ENCODE peak calls at places on chromosomes 1 and 21, in five cellular contexts. One of them, this sample, is unnamed.
A peak's percentile ranks its signal among the peaks of the same experiment; 100 is the strongest.

GRCh38 chr1:9066945-9067807 is 2.3 kb downstream of the SLC2A5 start:
- DNase-seq in BJ: peak; percentile 66
- DNase-seq in lower lobe of right lung: peak; percentile 60
- DNase-seq in foreskin keratinocyte: no peak
- DNase-seq in endothelial cell: no peak
- DNase-seq in this sample: no peak

GRCh38 chr1:29753771-29754607 is 517.7 kb downstream of the PTPRU start:
- DNase-seq in foreskin keratinocyte: no peak
- DNase-seq in BJ: no peak
- DNase-seq in endothelial cell: no peak
- DNase-seq in lower lobe of right lung: no peak
- DNase-seq in this sample: no peak

GRCh38 chr1:169312084-169312954 is 55.3 kb downstream of the NME7 start:
- DNase-seq in foreskin keratinocyte: peak; percentile 88
- DNase-seq in BJ: peak; percentile 83
- DNase-seq in lower lobe of right lung: no peak
- DNase-seq in endothelial cell: no peak
- DNase-seq in this sample: peak; percentile 65

GRCh38 chr1:246566808-246567154 is 525 bp downstream of the CNST start:
- DNase-seq in BJ: no peak
- DNase-seq in endothelial cell: no peak
- DNase-seq in lower lobe of right lung: no peak
- DNase-seq in foreskin keratinocyte: no peak
- DNase-seq in this sample: no peak

GRCh38 chr1:157878059-157878458 is 36.5 kb upstream of the CD5L start:
- DNase-seq in lower lobe of right lung: no peak
- DNase-seq in foreskin keratinocyte: no peak
- DNase-seq in BJ: no peak
- DNase-seq in endothelial cell: no peak
- DNase-seq in this sample: peak; percentile 44

GRCh38 chr1:184801503-184801902 is 46.8 kb upstream of the EDEM3 start:
- DNase-seq in lower lobe of right lung: no peak
- DNase-seq in foreskin keratinocyte: no peak
- DNase-seq in BJ: no peak
- DNase-seq in endothelial cell: no peak
- DNase-seq in this sample: no peak

GRCh38 chr1:220410681-220411080 is 117.3 kb upstream of the MARK1 start:
- DNase-seq in lower lobe of right lung: no peak
- DNase-seq in endothelial cell: no peak
- DNase-seq in BJ: peak; percentile 94
- DNase-seq in foreskin keratinocyte: no peak
- DNase-seq in this sample: no peak

GRCh38 chr1:111032295-111032897 is 68.7 kb upstream of the LRIF1 start:
- DNase-seq in endothelial cell: peak; percentile 43
- DNase-seq in foreskin keratinocyte: no peak
- DNase-seq in BJ: no peak
- DNase-seq in lower lobe of right lung: no peak
- DNase-seq in this sample: peak; percentile 13

GRCh38 chr1:154881820-154882535 is 11.9 kb upstream of the KCNN3 start:
- DNase-seq in endothelial cell: no peak
- DNase-seq in foreskin keratinocyte: no peak
- DNase-seq in BJ: no peak
- DNase-seq in lower lobe of right lung: no peak
- DNase-seq in this sample: no peak

GRCh38 chr1:22339237-22339636 is 112.4 kb upstream of the ZBTB40 start:
- DNase-seq in BJ: no peak
- DNase-seq in endothelial cell: no peak
- DNase-seq in foreskin keratinocyte: no peak
- DNase-seq in lower lobe of right lung: no peak
- DNase-seq in this sample: no peak

GRCh38 chr1:81558291-81559076 is 242.2 kb upstream of the ADGRL2 start:
- DNase-seq in endothelial cell: no peak
- DNase-seq in lower lobe of right lung: no peak
- DNase-seq in BJ: no peak
- DNase-seq in foreskin keratinocyte: no peak
- DNase-seq in this sample: no peak

GRCh38 chr1:156821801-156822200 is 5.2 kb upstream of the SH2D2A start:
- DNase-seq in foreskin keratinocyte: no peak
- DNase-seq in BJ: no peak
- DNase-seq in lower lobe of right lung: no peak
- DNase-seq in endothelial cell: no peak
- DNase-seq in this sample: no peak

GRCh38 chr1:1939296-1940122 is 20.4 kb upstream of the TMEM52 start:
- DNase-seq in lower lobe of right lung: peak; percentile 31
- DNase-seq in endothelial cell: no peak
- DNase-seq in foreskin keratinocyte: no peak
- DNase-seq in BJ: no peak
- DNase-seq in this sample: no peak

GRCh38 chr1:219774386-219774785 is 154.0 kb downstream of the SLC30A10 start:
- DNase-seq in lower lobe of right lung: no peak
- DNase-seq in endothelial cell: no peak
- DNase-seq in foreskin keratinocyte: no peak
- DNase-seq in BJ: no peak
- DNase-seq in this sample: no peak

GRCh38 chr1:109399326-109399957 is 1.7 kb upstream of the SORT1 start:
- DNase-seq in BJ: no peak
- DNase-seq in lower lobe of right lung: no peak
- DNase-seq in foreskin keratinocyte: peak; percentile 13
- DNase-seq in endothelial cell: peak; percentile 45
- DNase-seq in this sample: peak; percentile 43

GRCh38 chr1:116544588-116545358 is 26.1 kb downstream of the CD58 start:
- DNase-seq in BJ: no peak
- DNase-seq in foreskin keratinocyte: no peak
- DNase-seq in lower lobe of right lung: no peak
- DNase-seq in endothelial cell: no peak
- DNase-seq in this sample: no peak

GRCh38 chr1:173400387-173400995 is 76.6 kb upstream of the PRDX6 start:
- DNase-seq in BJ: no peak
- DNase-seq in foreskin keratinocyte: no peak
- DNase-seq in lower lobe of right lung: no peak
- DNase-seq in endothelial cell: no peak
- DNase-seq in this sample: no peak

GRCh38 chr1:156247460-156248322 is at the start of gene PAQR6:
- DNase-seq in BJ: no peak
- DNase-seq in lower lobe of right lung: no peak
- DNase-seq in foreskin keratinocyte: no peak
- DNase-seq in endothelial cell: no peak
- DNase-seq in this sample: peak; percentile 31

GRCh38 chr1:228393811-228394570 is 12.6 kb downstream of the TRIM11 start:
- DNase-seq in lower lobe of right lung: peak; percentile 38
- DNase-seq in BJ: no peak
- DNase-seq in endothelial cell: no peak
- DNase-seq in foreskin keratinocyte: no peak
- DNase-seq in this sample: no peak
- TF ChIP-seq CTCF in lower lobe of right lung: no peak
- TF ChIP-seq CTCF in BJ: no peak
- TF ChIP-seq CTCF in endothelial cell: no peak
- TF ChIP-seq CTCF in foreskin keratinocyte: no peak
- TF ChIP-seq CTCF in this sample: no peak

GRCh38 chr21:46634966-46635323 is 529 bp upstream of the PRMT2 start:
- DNase-seq in BJ: peak; percentile 44
- DNase-seq in endothelial cell: no peak
- DNase-seq in foreskin keratinocyte: peak; percentile 47
- DNase-seq in lower lobe of right lung: peak; percentile 78
- DNase-seq in this sample: peak; percentile 39
- TF ChIP-seq CTCF in BJ: peak; percentile 38
- TF ChIP-seq CTCF in endothelial cell: peak; percentile 18
- TF ChIP-seq CTCF in foreskin keratinocyte: peak; percentile 51
- TF ChIP-seq CTCF in lower lobe of right lung: peak; percentile 25
- TF ChIP-seq CTCF in this sample: no peak

GRCh38 chr1:94840811-94841210 is 20.7 kb downstream of the SLC44A3 start:
- DNase-seq in lower lobe of right lung: no peak
- DNase-seq in endothelial cell: no peak
- DNase-seq in foreskin keratinocyte: no peak
- DNase-seq in BJ: no peak
- DNase-seq in this sample: no peak
- TF ChIP-seq CTCF in lower lobe of right lung: no peak
- TF ChIP-seq CTCF in endothelial cell: no peak
- TF ChIP-seq CTCF in foreskin keratinocyte: no peak
- TF ChIP-seq CTCF in BJ: no peak
- TF ChIP-seq CTCF in this sample: no peak

DNA sequence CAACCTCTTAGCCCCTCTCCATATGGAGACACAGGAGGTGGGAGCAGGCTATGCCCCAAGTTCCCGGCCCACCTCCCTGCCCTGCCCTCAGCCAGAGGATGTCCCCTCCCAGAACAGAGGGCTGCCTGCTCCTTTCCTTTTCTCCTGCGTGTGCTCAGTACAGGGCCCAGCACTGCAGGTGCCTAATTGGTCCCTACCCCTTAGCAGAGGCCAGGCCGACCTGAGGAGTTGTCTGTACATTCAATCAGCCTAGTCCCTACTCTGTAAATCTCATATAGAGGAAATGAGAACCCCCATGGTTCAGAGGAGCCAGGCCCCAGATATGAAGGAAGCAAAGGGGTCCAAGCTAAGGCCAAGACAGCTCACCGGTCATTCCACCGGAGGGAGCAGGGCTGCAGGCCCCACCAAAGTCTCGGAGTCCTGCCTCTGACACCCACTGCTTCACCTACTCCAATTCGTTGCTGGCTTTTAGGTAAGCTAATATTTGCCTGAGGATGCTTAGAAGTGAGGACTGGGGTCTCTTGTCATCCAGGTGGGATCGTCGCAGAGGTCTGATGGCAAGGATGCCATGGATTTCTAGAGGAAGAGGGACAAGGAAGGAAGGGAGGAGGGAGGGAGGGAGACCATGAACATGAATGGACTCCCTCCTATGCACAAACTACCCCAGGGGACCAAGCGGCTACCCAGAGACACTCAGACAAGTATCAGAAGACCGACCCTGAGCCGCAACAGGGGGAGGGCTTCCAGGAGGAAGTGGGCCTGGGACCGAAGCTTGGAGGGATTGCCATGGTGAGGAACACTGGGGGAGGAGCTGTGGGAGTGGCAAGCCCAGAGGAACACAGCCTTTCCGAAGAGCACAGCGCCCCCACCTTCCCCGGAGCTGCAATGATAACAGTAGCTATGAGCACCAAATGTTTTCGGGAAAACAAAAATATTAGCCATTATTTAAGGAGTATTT is 30.4 kb upstream of the FOXO6 start:
- DNase-seq in foreskin keratinocyte: no peak
- DNase-seq in endothelial cell: no peak
- DNase-seq in lower lobe of right lung: no peak
- DNase-seq in BJ: no peak
- DNase-seq in this sample: no peak
- TF ChIP-seq CTCF in foreskin keratinocyte: peak; percentile 5
- TF ChIP-seq CTCF in endothelial cell: no peak
- TF ChIP-seq CTCF in lower lobe of right lung: no peak
- TF ChIP-seq CTCF in BJ: no peak
- TF ChIP-seq CTCF in this sample: no peak

DNA sequence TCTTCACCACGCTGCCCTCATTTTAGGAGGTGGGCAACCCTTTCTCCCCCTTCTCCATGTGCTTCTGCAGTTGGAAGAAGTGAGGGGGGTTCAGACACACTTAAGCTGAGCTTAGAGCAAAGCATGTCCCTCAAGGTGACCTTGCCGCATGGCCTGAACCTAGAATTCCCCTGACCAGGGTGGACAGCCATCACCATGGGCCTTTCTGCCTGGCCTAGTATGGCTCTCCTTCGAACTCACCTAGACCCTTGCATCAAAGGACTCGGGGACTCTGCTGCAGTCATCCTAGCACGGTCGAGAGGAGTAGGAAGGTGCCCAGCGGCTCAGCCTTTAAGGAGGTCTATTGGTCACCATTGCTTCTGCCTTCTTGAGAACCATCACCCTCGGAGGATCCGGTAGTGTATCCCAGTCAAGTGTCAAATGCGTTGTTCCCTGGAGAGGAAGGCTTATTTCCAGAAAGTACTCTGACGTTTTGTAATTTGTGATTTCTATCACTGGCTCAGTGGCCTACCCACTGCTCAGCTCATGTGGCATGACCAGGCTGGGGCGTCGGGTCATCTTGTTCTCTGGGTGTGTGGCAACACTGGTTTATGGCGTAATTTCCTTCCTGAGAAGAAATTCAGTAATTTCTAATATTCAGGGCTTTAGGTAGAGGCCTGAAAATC is at the start of gene KCNE1:
- DNase-seq in BJ: no peak
- DNase-seq in endothelial cell: no peak
- DNase-seq in lower lobe of right lung: peak; percentile 79
- DNase-seq in foreskin keratinocyte: no peak
- DNase-seq in this sample: no peak
- TF ChIP-seq CTCF in BJ: no peak
- TF ChIP-seq CTCF in endothelial cell: no peak
- TF ChIP-seq CTCF in lower lobe of right lung: no peak
- TF ChIP-seq CTCF in foreskin keratinocyte: no peak
- TF ChIP-seq CTCF in this sample: no peak